ENCODE peak calls at places on chromosomes 4 and X, in nine cellular contexts. I, O, X, J, H, U, G, Y and D are unnamed samples.

GRCh38 chr4:83308672-83309071 is 24.1 kb upstream of the COQ2 start:
- DNase-seq in O (no peak), U (no peak), J (no peak), X (no peak), Y (no peak), H (no peak), G (no peak), I (no peak), D (no peak)

GRCh38 chr4:184746532-184746870 is 12.6 kb upstream of the CENPU start:
- DNase-seq in U (no peak), H (no peak), G (peak; percentile 30), O (no peak), Y (no peak), X (no peak), I (peak; percentile 53), J (peak; percentile 84), D (peak; percentile 95)

GRCh38 chrX:155056877-155057792 is 13.8 kb downstream of the CMC4 start:
- DNase-seq in J (peak; percentile 53), X (peak; percentile 37), I (peak; percentile 76), U (peak; percentile 46), G (peak; percentile 57), O (no peak), H (peak; percentile 49), Y (peak; percentile 43), D (peak; percentile 70)

GRCh38 chrX:35380808-35381700 is 417.1 kb upstream of the MAGEB16 start:
- DNase-seq in H (peak; percentile 10), I (peak; percentile 23), J (peak; percentile 42), O (no peak), X (no peak), U (no peak), Y (peak; percentile 1), G (peak; percentile 29), D (peak; percentile 34)

GRCh38 chrX:71909956-71910355 is 689 bp upstream of the NHSL2 start:
- DNase-seq in Y (no peak), X (peak; percentile 32), O (no peak), H (no peak), G (peak; percentile 2), J (no peak), U (no peak), I (no peak), D (no peak)

GRCh38 chrX:106144755-106145639 is 23.1 kb upstream of the PWWP3B start:
- DNase-seq in X (no peak), O (no peak), U (no peak), Y (no peak), H (no peak), I (no peak), J (no peak), G (no peak), D (no peak)

GRCh38 chr4:6619466-6620255 is 20.8 kb upstream of the MRFAP1 start:
- DNase-seq in X (no peak), I (no peak), Y (no peak), G (no peak), H (no peak), J (no peak), O (no peak), U (no peak), D (no peak)

GRCh38 chrX:15358533-15358932 is 23.2 kb upstream of the PIGA start:
- DNase-seq in Y (no peak), U (peak; percentile 3), G (no peak), I (no peak), X (no peak), H (no peak), O (no peak), J (no peak), D (no peak)

GRCh38 chr4:52996261-52997131 is 134.4 kb downstream of the RASL11B start:
- DNase-seq in G (no peak), O (no peak), U (no peak), X (no peak), I (peak; percentile 87), J (no peak), H (no peak), Y (no peak), D (no peak)

GRCh38 chrX:68842781-68843581 is 14.2 kb downstream of the EFNB1 start:
- DNase-seq in G (no peak), Y (no peak), X (no peak), U (no peak), I (peak; percentile 33), H (no peak), O (no peak), J (peak; percentile 60), D (peak; percentile 60)

GRCh38 chr4:131499139-131499873 is 1649.8 kb upstream of the PCDH10 start:
- DNase-seq in U (no peak), H (no peak), O (no peak), Y (no peak), I (peak; percentile 90), J (peak; percentile 82), X (no peak), G (no peak), D (peak; percentile 83)

GRCh38 chrX:71111141-71111843 is at the start of gene IL2RG:
- DNase-seq in H (no peak), I (no peak), Y (no peak), J (no peak), X (no peak), U (peak; percentile 70), O (no peak), G (no peak), D (no peak)

GRCh38 chr4:80261989-80262600 is 4.4 kb upstream of the FGF5 start:
- DNase-seq in J (no peak), X (no peak), O (no peak), G (no peak), I (no peak), U (no peak), Y (no peak), H (no peak), D (no peak)

GRCh38 chr4:173415885-173416658 is 17.2 kb upstream of the SCRG1 start:
- DNase-seq in I (no peak), Y (no peak), J (peak; percentile 87), X (peak; percentile 20), O (no peak), H (no peak), G (no peak), U (no peak), D (no peak)

GRCh38 chr4:154208424-154208823 is 283.2 kb downstream of the DCHS2 start:
- DNase-seq in Y (no peak), O (no peak), H (no peak), J (peak; percentile 48), U (no peak), X (no peak), G (no peak), I (no peak), D (no peak)

GRCh38 chr4:6943870-6944195 is 34.2 kb downstream of the TBC1D14 start:
- DNase-seq in U (no peak), J (no peak), O (no peak), G (no peak), X (no peak), I (no peak), Y (no peak), H (no peak), D (no peak)

GRCh38 chrX:72393836-72394517 is 88.3 kb upstream of the CITED1 start:
- DNase-seq in G (no peak), X (no peak), I (peak; percentile 56), O (no peak), J (no peak), U (no peak), Y (no peak), H (no peak), D (no peak)

GRCh38 chrX:1387141-1387776 is 4.7 kb downstream of the SLC25A6 start:
- DNase-seq in X (no peak), H (no peak), Y (no peak), J (no peak), G (no peak), I (no peak), U (no peak), O (no peak), D (no peak)

GRCh38 chrX:110432831-110433230 is 74.2 kb downstream of the RTL9 start:
- DNase-seq in G (no peak), X (no peak), H (no peak), I (no peak), Y (no peak), J (no peak), O (no peak), U (no peak), D (no peak)

GRCh38 chr4:56870927-56871326 is 36.8 kb upstream of the REST start:
- DNase-seq in J (no peak), I (peak; percentile 32), G (no peak), O (no peak), Y (no peak), U (no peak), H (peak; percentile 60), X (no peak), D (no peak)

GRCh38 chr4:168836482-168836881 is 173.6 kb downstream of the CBR4 start:
- DNase-seq in O (no peak), G (no peak), U (no peak), I (no peak), J (no peak), X (no peak), H (no peak), Y (no peak), D (no peak)

GRCh38 chrX:154123241-154124219 is 20.5 kb upstream of the OPN1LW start:
- DNase-seq in I (no peak), J (no peak), X (no peak), Y (no peak), U (no peak), H (no peak), G (no peak), O (no peak), D (no peak)

GRCh38 chrX:110315541-110315940 is 2.3 kb downstream of the AMMECR1 start:
- DNase-seq in I (no peak), Y (no peak), H (no peak), G (peak; percentile 10), O (no peak), J (no peak), X (no peak), U (no peak), D (peak; percentile 60)

GRCh38 chr4:140296871-140297570 is 76.4 kb upstream of the SCOC start:
- DNase-seq in Y (no peak), H (peak; percentile 53), O (no peak), X (no peak), I (no peak), G (peak; percentile 23), U (no peak), J (peak; percentile 54), D (peak; percentile 35)

GRCh38 chr4:185011408-185011807 is 6.9 kb upstream of the HELT start:
- DNase-seq in J (no peak), H (no peak), X (no peak), I (no peak), U (no peak), O (no peak), Y (no peak), G (peak; percentile 5), D (no peak)